ENCODE peak calls at places on chromosomes 1 and 21, in six cellular contexts. T, S, U, P, C and F are unnamed samples.

GRCh38 chr1:77639557-77640069 is 42.8 kb downstream of the ZZZ3 start:
- DNase-seq in T (no peak), S (no peak), U (no peak), P (no peak), C (no peak), F (no peak)

GRCh38 chr1:157097692-157098091 is 1.9 kb downstream of the ETV3L start:
- DNase-seq in T (no peak), S (no peak), U (no peak), P (no peak), C (no peak), F (no peak)

GRCh38 chr1:208189183-208189582 is 55.0 kb downstream of the PLXNA2 start:
- DNase-seq in T (no peak), S (no peak), U (no peak), P (no peak), C (no peak), F (no peak)

GRCh38 chr1:1597275-1597930 is 2.5 kb downstream of the FNDC10 start:
- DNase-seq in T (no peak), S (no peak), U (peak), P (no peak), C (no peak), F (no peak)

GRCh38 chr1:243539636-243540035 is 283.8 kb downstream of the SDCCAG8 start:
- DNase-seq in T (no peak), S (no peak), U (no peak), P (no peak), C (no peak), F (no peak)

GRCh38 chr1:182244451-182244850 is 147.1 kb downstream of the GLUL start:
- DNase-seq in T (no peak), S (no peak), U (no peak), P (no peak), C (no peak), F (no peak)

GRCh38 chr1:59146651-59147358 is 150.1 kb upstream of the FGGY start:
- DNase-seq in T (no peak), S (no peak), U (peak), P (no peak), C (peak), F (peak)

GRCh38 chr1:62207187-62207586 is 12.5 kb downstream of the L1TD1 start:
- DNase-seq in T (no peak), S (no peak), U (no peak), P (no peak), C (no peak), F (no peak)

GRCh38 chr1:102902045-102902444 is 206.3 kb downstream of the COL11A1 start:
- DNase-seq in T (no peak), S (no peak), U (no peak), P (no peak), C (no peak), F (no peak)

GRCh38 chr21:30839304-30839703 is 9.7 kb upstream of the KRTAP7-1 start:
- DNase-seq in T (no peak), S (no peak), U (no peak), P (no peak), C (no peak), F (no peak)
- TF ChIP-seq CTCF in T (no peak), S (no peak), U (no peak), P (peak), C (no peak), F (no peak)

GRCh38 chr1:72282271-72282656 is at the start of gene NEGR1:
- DNase-seq in T (peak), S (peak), U (peak), P (no peak), C (no peak), F (no peak)

GRCh38 chr1:72280714-72281113 is 1.6 kb downstream of the NEGR1 start:
- DNase-seq in T (no peak), S (no peak), U (no peak), P (no peak), C (no peak), F (no peak)

GRCh38 chr1:72282690-72283203 is 408 bp upstream of the NEGR1 start:
- DNase-seq in T (peak), S (peak), U (peak), P (no peak), C (peak), F (peak)

GRCh38 chr1:72281144-72281543 is 1.2 kb downstream of the NEGR1 start:
- DNase-seq in T (no peak), S (no peak), U (no peak), P (no peak), C (no peak), F (no peak)

DNA sequence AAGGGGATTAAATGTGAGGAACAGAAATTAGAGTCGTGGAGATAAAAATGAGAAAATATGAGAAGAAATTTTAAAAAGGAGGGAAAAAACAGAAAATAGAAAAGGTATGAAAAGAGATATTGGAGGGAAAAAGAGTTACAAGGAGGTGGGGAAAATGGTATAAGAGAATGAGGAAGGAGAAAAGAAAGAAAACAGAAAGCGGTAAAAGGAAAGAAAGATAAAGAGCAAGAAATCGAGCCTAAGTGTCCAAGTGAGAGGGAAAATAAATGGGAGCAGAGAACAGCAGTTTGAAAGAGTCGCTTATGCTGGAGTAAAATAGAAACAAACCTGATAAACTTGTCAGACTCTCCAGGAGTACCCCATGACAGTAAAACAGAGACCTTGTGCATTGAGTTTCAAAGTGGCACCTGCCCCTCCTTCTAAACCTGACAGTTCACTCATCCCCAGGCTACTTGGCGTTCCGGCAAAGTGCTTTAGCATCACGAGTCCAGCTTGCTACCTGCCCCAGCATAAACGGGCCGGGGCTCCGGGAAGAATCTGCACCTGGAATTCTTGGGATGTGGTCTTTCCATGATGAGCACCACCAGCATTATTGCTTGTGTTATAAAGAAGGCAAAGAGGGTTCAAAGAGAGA is 585 bp downstream of the NEGR1 start:
- DNase-seq in T (no peak), S (no peak), U (no peak), P (no peak), C (no peak), F (no peak)
- H3K27ac ChIP-seq in T (peak), S (peak), U (peak), P (no peak), C (peak), F (no peak)

DNA sequence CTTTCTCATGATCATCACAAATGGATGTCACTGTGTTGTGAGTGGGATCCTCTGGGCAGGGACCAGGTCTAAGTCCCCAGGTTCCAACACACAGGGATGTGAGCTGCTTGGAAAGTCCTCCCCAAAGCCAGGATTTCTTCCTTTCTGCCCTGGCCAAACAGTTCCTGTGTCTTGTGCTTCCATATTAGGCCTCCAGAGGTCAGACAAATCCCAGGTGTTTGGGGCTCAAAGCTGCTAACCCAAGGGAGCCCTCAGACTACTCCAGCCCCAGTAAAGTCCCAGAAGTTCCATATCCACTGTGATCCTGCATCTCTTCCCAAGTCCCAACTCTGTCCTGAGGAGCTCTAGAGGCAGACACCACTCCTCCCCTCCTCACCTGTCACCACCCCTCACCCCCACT is 27.7 kb upstream of the MAGOH start:
- DNase-seq in T (no peak), S (no peak), U (no peak), P (no peak), C (no peak), F (no peak)
- TF ChIP-seq CTCF in T (peak), S (no peak), U (no peak), P (peak), C (no peak), F (no peak)

GRCh38 chr21:28771790-28772501 is 220.7 kb downstream of the LTN1 start:
- DNase-seq in T (peak), S (peak), U (no peak), P (no peak), C (no peak), F (no peak)

GRCh38 chr21:28776251-28776650 is 216.4 kb downstream of the LTN1 start:
- DNase-seq in T (peak), S (no peak), U (no peak), P (no peak), C (no peak), F (no peak)

GRCh38 chr21:28773036-28773435 is 219.6 kb downstream of the LTN1 start:
- DNase-seq in T (no peak), S (no peak), U (no peak), P (no peak), C (no peak), F (no peak)

GRCh38 chr21:28770867-28771661 is 221.6 kb downstream of the LTN1 start:
- DNase-seq in T (no peak), S (no peak), U (no peak), P (no peak), C (no peak), F (no peak)

DNA sequence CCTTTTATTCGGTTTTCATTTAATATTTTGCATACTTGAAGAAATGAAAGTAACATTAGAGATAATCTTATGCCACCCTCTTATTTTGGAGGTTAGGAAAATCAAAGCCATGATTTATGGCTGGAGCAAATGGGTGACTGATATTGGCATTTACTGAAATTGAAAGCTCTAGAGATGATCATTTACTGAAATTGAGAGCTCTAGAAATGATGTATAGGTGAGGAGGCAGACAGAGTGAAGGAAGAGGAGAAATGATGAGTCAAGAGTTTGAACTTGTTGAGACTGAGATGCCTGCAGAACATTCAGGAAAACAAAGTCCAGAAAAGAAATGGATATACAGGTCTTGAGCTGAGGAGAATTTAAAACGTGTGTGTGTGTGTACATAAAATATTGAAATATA is 217.6 kb downstream of the LTN1 start:
- DNase-seq in T (no peak), S (no peak), U (no peak), P (no peak), C (no peak), F (no peak)
- H3K27ac ChIP-seq in T (no peak), S (peak), U (no peak), P (no peak), C (no peak), F (no peak)

DNA sequence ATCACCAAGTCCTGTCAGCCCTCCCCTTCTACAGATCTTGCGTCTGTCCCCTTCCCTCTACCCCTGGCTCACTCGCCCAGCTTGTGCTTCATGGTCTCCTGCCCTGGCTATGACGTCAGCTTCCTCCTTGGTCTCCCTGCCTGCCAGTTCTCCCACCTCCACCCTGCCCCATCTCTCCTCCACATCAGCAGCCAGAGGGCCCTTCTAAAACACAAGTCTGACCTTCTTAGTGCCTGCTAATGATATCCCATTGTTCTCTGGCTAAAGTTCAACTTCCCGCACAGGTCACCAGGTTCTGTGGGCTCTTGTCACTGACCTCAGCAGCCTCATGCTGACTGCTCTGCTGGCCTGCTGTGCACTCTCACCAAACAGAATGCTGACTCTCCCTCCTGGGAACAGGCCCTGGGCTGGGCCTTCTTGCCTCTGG is 24.6 kb upstream of the MYCL start:
- DNase-seq in T (no peak), S (no peak), U (peak), P (no peak), C (no peak), F (no peak)
- TF ChIP-seq CTCF in T (no peak), S (no peak), U (no peak), P (no peak), C (no peak), F (no peak)

GRCh38 chr1:221605569-221605968 is 136.3 kb downstream of the DUSP10 start:
- DNase-seq in T (no peak), S (no peak), U (no peak), P (no peak), C (no peak), F (no peak)

GRCh38 chr1:221601166-221601565 is 140.7 kb downstream of the DUSP10 start:
- DNase-seq in T (no peak), S (no peak), U (no peak), P (no peak), C (no peak), F (no peak)

GRCh38 chr1:221606216-221606615 is 135.7 kb downstream of the DUSP10 start:
- DNase-seq in T (no peak), S (no peak), U (no peak), P (no peak), C (no peak), F (no peak)

GRCh38 chr1:221604948-221605347 is 136.9 kb downstream of the DUSP10 start:
- DNase-seq in T (no peak), S (no peak), U (no peak), P (no peak), C (no peak), F (no peak)

DNA sequence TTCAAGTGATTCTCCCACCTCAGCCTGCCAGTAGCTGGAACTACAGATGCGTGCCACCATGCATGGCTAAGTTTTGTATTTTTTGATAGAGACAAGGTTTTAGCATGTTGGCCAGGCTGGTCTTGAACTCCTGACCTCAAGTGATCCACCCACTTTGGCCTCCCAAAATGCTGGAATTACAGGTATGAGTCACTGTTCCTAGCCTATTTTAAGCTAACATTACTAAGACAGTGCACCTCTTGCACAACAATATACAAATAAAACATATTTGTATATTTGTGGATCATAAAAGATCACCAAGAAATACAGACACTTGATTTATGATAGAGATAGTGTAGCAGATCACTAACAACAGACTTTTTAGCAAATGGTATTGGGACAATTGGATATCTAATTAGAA is 139.0 kb downstream of the DUSP10 start:
- DNase-seq in T (no peak), S (no peak), U (no peak), P (no peak), C (no peak), F (no peak)
- H3K27ac ChIP-seq in T (no peak), S (no peak), U (no peak), P (no peak), C (no peak), F (no peak)

GRCh38 chr1:94119796-94120590 is 955 bp downstream of the ABCA4 start:
- DNase-seq in T (no peak), S (no peak), U (no peak), P (no peak), C (no peak), F (no peak)

GRCh38 chr1:94118013-94118412 is 2.9 kb downstream of the ABCA4 start:
- DNase-seq in T (no peak), S (no peak), U (no peak), P (no peak), C (no peak), F (no peak)

GRCh38 chr1:94118471-94118870 is 2.5 kb downstream of the ABCA4 start:
- DNase-seq in T (no peak), S (no peak), U (no peak), P (no peak), C (no peak), F (no peak)

GRCh38 chr1:94120591-94120901 is 402 bp downstream of the ABCA4 start:
- DNase-seq in T (no peak), S (no peak), U (no peak), P (no peak), C (no peak), F (no peak)

DNA sequence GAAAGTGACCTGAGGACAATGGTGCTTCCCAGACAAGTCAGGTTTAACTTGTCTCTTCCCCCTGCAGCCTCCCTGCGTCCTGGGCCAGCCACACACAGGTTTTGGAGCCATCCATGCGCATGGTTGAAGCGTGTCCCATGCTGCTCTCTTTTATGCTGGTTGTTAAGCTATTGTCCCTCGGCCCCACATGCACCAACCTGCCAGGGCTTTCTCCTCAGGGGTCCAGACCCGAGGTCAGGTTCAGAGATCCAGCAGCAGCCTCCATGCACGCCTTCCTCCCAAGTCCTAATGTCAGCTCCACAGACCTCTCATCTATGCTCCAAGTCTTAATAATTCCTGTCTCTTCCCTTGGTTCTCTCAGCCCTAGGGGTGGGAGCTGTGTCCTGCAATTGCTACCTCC is 1.6 kb downstream of the ABCA4 start:
- DNase-seq in T (no peak), S (no peak), U (no peak), P (no peak), C (no peak), F (no peak)
- TF ChIP-seq CTCF in T (no peak), S (no peak), U (no peak), P (no peak), C (no peak), F (no peak)

GRCh38 chr1:228150458-228151169 is 884 bp downstream of the GJC2 start:
- DNase-seq in T (peak), S (no peak), U (peak), P (no peak), C (no peak), F (no peak)
- H3K27ac ChIP-seq in T (peak), S (peak), U (peak), P (no peak), C (peak), F (no peak)